ENCODE peak calls at places on chromosome 18, in four cellular contexts. One of them, this sample, is unnamed.

GRCh38 chr18:79241755-79242154 is 154.0 kb upstream of the NFATC1 start:
- DNase-seq in stimulated activated CD8-positive, alpha-beta memory T cell treated with anti-CD3 and anti-CD28 coated beads, Interleukin-4, amount 100 ng/mL, for 4 hours: no peak
- DNase-seq in NCI-H2171: no peak
- DNase-seq in heart left ventricle: no peak
- DNase-seq in this sample: no peak

GRCh38 chr18:22723741-22724140 is 209.4 kb upstream of the RBBP8 start:
- DNase-seq in heart left ventricle: no peak
- DNase-seq in NCI-H2171: no peak
- DNase-seq in stimulated activated CD8-positive, alpha-beta memory T cell treated with anti-CD3 and anti-CD28 coated beads, Interleukin-4, amount 100 ng/mL, for 4 hours: no peak
- DNase-seq in this sample: no peak

GRCh38 chr18:28013064-28013463 is 163.9 kb downstream of the CDH2 start:
- DNase-seq in stimulated activated CD8-positive, alpha-beta memory T cell treated with anti-CD3 and anti-CD28 coated beads, Interleukin-4, amount 100 ng/mL, for 4 hours: no peak
- DNase-seq in NCI-H2171: no peak
- DNase-seq in heart left ventricle: no peak
- DNase-seq in this sample: peak; percentile 13

GRCh38 chr18:686339-687111 is 25.9 kb downstream of the ENOSF1 start:
- DNase-seq in stimulated activated CD8-positive, alpha-beta memory T cell treated with anti-CD3 and anti-CD28 coated beads, Interleukin-4, amount 100 ng/mL, for 4 hours: no peak
- DNase-seq in NCI-H2171: no peak
- DNase-seq in heart left ventricle: no peak
- DNase-seq in this sample: no peak

GRCh38 chr18:48031011-48031480 is 100.6 kb upstream of the SMAD2 start:
- DNase-seq in heart left ventricle: no peak
- DNase-seq in stimulated activated CD8-positive, alpha-beta memory T cell treated with anti-CD3 and anti-CD28 coated beads, Interleukin-4, amount 100 ng/mL, for 4 hours: no peak
- DNase-seq in NCI-H2171: peak; percentile 59
- DNase-seq in this sample: peak; percentile 24

GRCh38 chr18:46169464-46169941 is 65.3 kb downstream of the HAUS1 start:
- DNase-seq in NCI-H2171: no peak
- DNase-seq in stimulated activated CD8-positive, alpha-beta memory T cell treated with anti-CD3 and anti-CD28 coated beads, Interleukin-4, amount 100 ng/mL, for 4 hours: no peak
- DNase-seq in heart left ventricle: no peak
- DNase-seq in this sample: no peak

GRCh38 chr18:11972371-11973174 is 8.7 kb upstream of the IMPA2 start:
- DNase-seq in stimulated activated CD8-positive, alpha-beta memory T cell treated with anti-CD3 and anti-CD28 coated beads, Interleukin-4, amount 100 ng/mL, for 4 hours: no peak
- DNase-seq in NCI-H2171: no peak
- DNase-seq in heart left ventricle: no peak
- DNase-seq in this sample: no peak

GRCh38 chr18:36809590-36810381 is 19.0 kb downstream of the TPGS2 start:
- DNase-seq in heart left ventricle: no peak
- DNase-seq in stimulated activated CD8-positive, alpha-beta memory T cell treated with anti-CD3 and anti-CD28 coated beads, Interleukin-4, amount 100 ng/mL, for 4 hours: no peak
- DNase-seq in NCI-H2171: peak; percentile 74
- DNase-seq in this sample: peak; percentile 91

GRCh38 chr18:77074431-77074830 is 58.2 kb downstream of the MBP start:
- DNase-seq in NCI-H2171: no peak
- DNase-seq in stimulated activated CD8-positive, alpha-beta memory T cell treated with anti-CD3 and anti-CD28 coated beads, Interleukin-4, amount 100 ng/mL, for 4 hours: no peak
- DNase-seq in heart left ventricle: no peak
- DNase-seq in this sample: no peak

GRCh38 chr18:75868031-75868430 is 440.5 kb upstream of the SMIM21 start:
- DNase-seq in NCI-H2171: no peak
- DNase-seq in stimulated activated CD8-positive, alpha-beta memory T cell treated with anti-CD3 and anti-CD28 coated beads, Interleukin-4, amount 100 ng/mL, for 4 hours: no peak
- DNase-seq in heart left ventricle: no peak
- DNase-seq in this sample: no peak

GRCh38 chr18:13003466-13003896 is 12.3 kb downstream of the CEP192 start:
- DNase-seq in heart left ventricle: peak; percentile 35
- DNase-seq in stimulated activated CD8-positive, alpha-beta memory T cell treated with anti-CD3 and anti-CD28 coated beads, Interleukin-4, amount 100 ng/mL, for 4 hours: no peak
- DNase-seq in NCI-H2171: no peak
- DNase-seq in this sample: peak; percentile 86

GRCh38 chr18:35241523-35241804 is 630 bp downstream of the ZNF397 start:
- DNase-seq in NCI-H2171: no peak
- DNase-seq in heart left ventricle: no peak
- DNase-seq in stimulated activated CD8-positive, alpha-beta memory T cell treated with anti-CD3 and anti-CD28 coated beads, Interleukin-4, amount 100 ng/mL, for 4 hours: no peak
- DNase-seq in this sample: no peak

GRCh38 chr18:44789704-44790103 is 109.0 kb downstream of the SETBP1 start:
- DNase-seq in stimulated activated CD8-positive, alpha-beta memory T cell treated with anti-CD3 and anti-CD28 coated beads, Interleukin-4, amount 100 ng/mL, for 4 hours: no peak
- DNase-seq in NCI-H2171: no peak
- DNase-seq in heart left ventricle: no peak
- DNase-seq in this sample: no peak

GRCh38 chr18:77865853-77866252 is 616.2 kb downstream of the GALR1 start:
- DNase-seq in NCI-H2171: no peak
- DNase-seq in heart left ventricle: no peak
- DNase-seq in stimulated activated CD8-positive, alpha-beta memory T cell treated with anti-CD3 and anti-CD28 coated beads, Interleukin-4, amount 100 ng/mL, for 4 hours: no peak
- DNase-seq in this sample: no peak

This sample was measured in Kasumi-1.